ENCODE peak calls at places on chromosomes 11 and 22, in six cellular contexts. T is omental fat pad; M is cardiac septum; R is NCI-H146; I is vagina; Q is stimulated activated CD4-positive, alpha-beta T cell treated with anti-CD3 and anti-CD28 coated beads, Interleukin-4, amount 100 ng/mL, for 4 hours. E is an unnamed sample.

GRCh38 chr11:1746516-1746931 is 3.9 kb downstream of the IFITM10 start:
- DNase-seq in M (peak), I (no peak), R (no peak), Q (no peak), T (no peak), E (peak)

GRCh38 chr11:113339909-113340569 is 25.7 kb downstream of the TTC12 start:
- DNase-seq in T (no peak), I (no peak), R (peak), Q (no peak), M (no peak), E (no peak)

GRCh38 chr11:128476729-128477128 is 110.6 kb downstream of the ETS1 start:
- DNase-seq in R (no peak), Q (peak), I (no peak), T (no peak), M (no peak), E (no peak)

GRCh38 chr11:69913591-69914285 is 94.5 kb upstream of the FGF3 start:
- DNase-seq in R (no peak), T (no peak), M (peak), I (no peak), Q (no peak), E (no peak)

GRCh38 chr22:46625843-46626349 is 5.7 kb downstream of the GRAMD4 start:
- DNase-seq in M (no peak), Q (no peak), R (no peak), I (no peak), T (no peak), E (peak)

GRCh38 chr22:25750569-25751173 is 8.7 kb downstream of the MYO18B start:
- DNase-seq in M (no peak), T (no peak), I (no peak), R (no peak), Q (no peak), E (no peak)

GRCh38 chr11:61602775-61603569 is 22.1 kb upstream of the SYT7 start:
- DNase-seq in R (no peak), I (no peak), M (no peak), Q (no peak), T (peak), E (peak)

GRCh38 chr11:66317766-66318575 is 1.1 kb upstream of the CD248 start:
- DNase-seq in I (no peak), Q (peak), M (no peak), R (no peak), T (no peak), E (peak)

GRCh38 chr22:32776800-32777199 is 24.7 kb upstream of the TIMP3 start:
- DNase-seq in T (no peak), Q (no peak), I (no peak), R (no peak), M (no peak), E (no peak)

GRCh38 chr11:78354741-78355705 is 62.6 kb downstream of the GAB2 start:
- DNase-seq in Q (no peak), I (no peak), M (no peak), R (peak), T (no peak), E (no peak)

GRCh38 chr11:35111171-35112055 is 27.6 kb upstream of the CD44 start:
- DNase-seq in R (no peak), T (no peak), M (no peak), Q (no peak), I (no peak), E (no peak)

GRCh38 chr11:60772666-60773065 is 12.5 kb upstream of the MS4A10 start:
- DNase-seq in R (no peak), Q (no peak), T (no peak), M (no peak), I (no peak), E (no peak)

GRCh38 chr11:69919659-69920499 is 100.7 kb upstream of the FGF3 start:
- DNase-seq in T (no peak), Q (no peak), M (peak), I (peak), R (no peak), E (no peak)

GRCh38 chr11:29685361-29685760 is 331.5 kb downstream of the KCNA4 start:
- DNase-seq in T (no peak), Q (no peak), R (no peak), I (no peak), M (no peak), E (no peak)

GRCh38 chr11:13278620-13279486 is 1.3 kb downstream of the BMAL1 start:
- DNase-seq in Q (no peak), T (no peak), M (no peak), R (peak), I (no peak), E (peak)

GRCh38 chr11:75563978-75564552 is 2.0 kb downstream of the SERPINH1 start:
- DNase-seq in Q (no peak), M (no peak), R (no peak), I (no peak), T (no peak), E (peak)

GRCh38 chr11:45805305-45806071 is 539 bp downstream of the SLC35C1 start:
- DNase-seq in T (no peak), Q (no peak), R (peak), I (no peak), M (peak), E (peak)

GRCh38 chr11:57781529-57781943 is 19.9 kb downstream of the CTNND1 start:
- DNase-seq in T (no peak), M (no peak), R (no peak), Q (no peak), I (no peak), E (no peak)

GRCh38 chr11:66856496-66857233 is at the start of gene LRFN4:
- DNase-seq in T (no peak), R (peak), Q (peak), M (no peak), I (no peak), E (peak)

GRCh38 chr11:2586091-2586792 is 113.6 kb downstream of the KCNQ1OT1 start:
- DNase-seq in R (no peak), Q (peak), T (no peak), M (peak), I (no peak), E (peak)

GRCh38 chr11:119992171-119993051 is 145.5 kb downstream of the TRIM29 start:
- DNase-seq in M (no peak), Q (no peak), I (no peak), R (peak), T (no peak), E (no peak)

GRCh38 chr11:59206635-59207034 is 6.1 kb downstream of the MPEG1 start:
- DNase-seq in T (no peak), R (peak), M (no peak), Q (no peak), I (no peak), E (no peak)

GRCh38 chr11:120136356-120136755 is 1.6 kb downstream of the TRIM29 start:
- DNase-seq in T (peak), M (peak), I (no peak), R (no peak), Q (no peak), E (peak)

GRCh38 chr11:45158891-45159605 is 12.6 kb downstream of the PRDM11 start:
- DNase-seq in Q (no peak), R (no peak), I (no peak), M (peak), T (no peak), E (no peak)

GRCh38 chr11:131932584-131933360 is 562.4 kb downstream of the NTM start:
- DNase-seq in I (no peak), T (no peak), Q (no peak), R (no peak), M (no peak), E (no peak)

GRCh38 chr11:45303316-45303715 is 17.2 kb upstream of the SYT13 start:
- DNase-seq in I (peak), Q (no peak), R (no peak), T (no peak), M (peak), E (no peak)

GRCh38 chr22:46050916-46051614 is 74.1 kb upstream of the WNT7B start:
- DNase-seq in Q (no peak), M (peak), T (peak), R (no peak), I (no peak), E (no peak)

GRCh38 chr11:19605500-19606371 is 106.9 kb upstream of the NAV2 start:
- DNase-seq in T (no peak), Q (no peak), I (peak), M (no peak), R (no peak), E (no peak)

GRCh38 chr11:44016546-44017442 is 31.0 kb upstream of the ACCSL start:
- DNase-seq in M (no peak), R (no peak), Q (no peak), I (peak), T (no peak), E (no peak)

GRCh38 chr11:112852141-112852853 is 108.9 kb upstream of the NCAM1 start:
- DNase-seq in T (no peak), R (no peak), M (no peak), Q (no peak), I (no peak), E (no peak)

GRCh38 chr11:27013741-27014415 is 20.0 kb downstream of the FIBIN start:
- DNase-seq in T (no peak), I (no peak), Q (no peak), R (no peak), M (no peak), E (no peak)

GRCh38 chr22:19448739-19449421 is 1.4 kb upstream of the C22orf39 start:
- DNase-seq in M (no peak), T (no peak), I (no peak), R (no peak), Q (no peak), E (no peak)

GRCh38 chr22:43858156-43858895 is 4.0 kb downstream of the SULT4A1 start:
- DNase-seq in R (peak), Q (no peak), I (no peak), M (peak), T (no peak), E (no peak)

GRCh38 chr11:7977251-7977917 is 9.8 kb upstream of the EIF3F start:
- DNase-seq in T (no peak), I (no peak), M (no peak), Q (no peak), R (no peak), E (no peak)

GRCh38 chr11:35190804-35191348 is 51.9 kb downstream of the CD44 start:
- DNase-seq in Q (no peak), M (no peak), T (no peak), R (no peak), I (no peak), E (no peak)

GRCh38 chr22:50046019-50046415 is 12.1 kb downstream of the TTLL8 start:
- DNase-seq in R (no peak), Q (no peak), T (no peak), M (no peak), I (no peak), E (no peak)

GRCh38 chr11:88478136-88478785 is 140.7 kb upstream of the CTSC start:
- DNase-seq in T (no peak), Q (no peak), I (no peak), R (no peak), M (no peak), E (no peak)

GRCh38 chr11:79919340-79919739 is 478.5 kb upstream of the TENM4 start:
- DNase-seq in M (no peak), T (no peak), R (no peak), I (no peak), Q (no peak), E (no peak)

GRCh38 chr22:39628563-39629080 is 58.1 kb downstream of the CACNA1I start:
- DNase-seq in M (no peak), I (no peak), Q (no peak), R (no peak), T (no peak), E (peak)

E was measured in Right ventricle myocardium inferior.